ENCODE peak calls at places on chromosomes 5 and 9, in ten cellular contexts. One of them, this sample, is unnamed.

GRCh38 chr5:127820910-127821553 is 117.8 kb downstream of the CCDC192 start:
- DNase-seq in esophagus squamous epithelium: no peak
- DNase-seq in heart right ventricle: no peak
- DNase-seq in GM23338: no peak
- DNase-seq in cardiac muscle cell: no peak
- DNase-seq in endothelial cell of umbilical vein: peak; percentile 20
- DNase-seq in lower lobe of right lung: no peak
- DNase-seq in HFF-Myc: no peak
- DNase-seq in left lung: no peak
- DNase-seq in ascending aorta: no peak
- DNase-seq in this sample: peak; percentile 22

GRCh38 chr5:169576181-169576598 is 7.4 kb upstream of the SPDL1 start:
- DNase-seq in lower lobe of right lung: no peak
- DNase-seq in left lung: no peak
- DNase-seq in GM23338: no peak
- DNase-seq in heart right ventricle: no peak
- DNase-seq in HFF-Myc: no peak
- DNase-seq in endothelial cell of umbilical vein: no peak
- DNase-seq in esophagus squamous epithelium: no peak
- DNase-seq in ascending aorta: no peak
- DNase-seq in cardiac muscle cell: peak; percentile 96
- DNase-seq in this sample: peak; percentile 91

GRCh38 chr5:143980506-143980905 is 168.5 kb downstream of the HMHB1 start:
- DNase-seq in heart right ventricle: no peak
- DNase-seq in endothelial cell of umbilical vein: no peak
- DNase-seq in HFF-Myc: no peak
- DNase-seq in left lung: no peak
- DNase-seq in GM23338: no peak
- DNase-seq in cardiac muscle cell: no peak
- DNase-seq in esophagus squamous epithelium: no peak
- DNase-seq in ascending aorta: no peak
- DNase-seq in lower lobe of right lung: no peak
- DNase-seq in this sample: no peak

GRCh38 chr5:126208691-126209090 is 214.5 kb upstream of the GRAMD2B start:
- DNase-seq in left lung: no peak
- DNase-seq in GM23338: no peak
- DNase-seq in lower lobe of right lung: no peak
- DNase-seq in heart right ventricle: no peak
- DNase-seq in HFF-Myc: no peak
- DNase-seq in cardiac muscle cell: no peak
- DNase-seq in ascending aorta: no peak
- DNase-seq in endothelial cell of umbilical vein: no peak
- DNase-seq in esophagus squamous epithelium: no peak
- DNase-seq in this sample: no peak

GRCh38 chr5:154722097-154722496 is 33.1 kb upstream of the LARP1 start:
- DNase-seq in HFF-Myc: no peak
- DNase-seq in lower lobe of right lung: no peak
- DNase-seq in cardiac muscle cell: no peak
- DNase-seq in GM23338: peak; percentile 31
- DNase-seq in ascending aorta: no peak
- DNase-seq in heart right ventricle: no peak
- DNase-seq in esophagus squamous epithelium: no peak
- DNase-seq in left lung: no peak
- DNase-seq in endothelial cell of umbilical vein: no peak
- DNase-seq in this sample: no peak

GRCh38 chr9:98006127-98006796 is 23.1 kb downstream of the ANP32B start:
- DNase-seq in ascending aorta: no peak
- DNase-seq in cardiac muscle cell: no peak
- DNase-seq in heart right ventricle: no peak
- DNase-seq in left lung: no peak
- DNase-seq in HFF-Myc: no peak
- DNase-seq in endothelial cell of umbilical vein: no peak
- DNase-seq in GM23338: no peak
- DNase-seq in esophagus squamous epithelium: no peak
- DNase-seq in lower lobe of right lung: no peak
- DNase-seq in this sample: no peak

GRCh38 chr5:43017438-43017820 is 22.7 kb downstream of the ANXA2R start:
- DNase-seq in endothelial cell of umbilical vein: peak; percentile 69
- DNase-seq in lower lobe of right lung: no peak
- DNase-seq in ascending aorta: no peak
- DNase-seq in left lung: peak; percentile 53
- DNase-seq in heart right ventricle: no peak
- DNase-seq in esophagus squamous epithelium: no peak
- DNase-seq in GM23338: no peak
- DNase-seq in cardiac muscle cell: peak; percentile 52
- DNase-seq in HFF-Myc: no peak
- DNase-seq in this sample: peak; percentile 46

GRCh38 chr9:2916382-2916985 is 72.6 kb upstream of the PUM3 start:
- DNase-seq in esophagus squamous epithelium: no peak
- DNase-seq in endothelial cell of umbilical vein: no peak
- DNase-seq in left lung: no peak
- DNase-seq in heart right ventricle: no peak
- DNase-seq in ascending aorta: no peak
- DNase-seq in HFF-Myc: no peak
- DNase-seq in lower lobe of right lung: no peak
- DNase-seq in GM23338: no peak
- DNase-seq in cardiac muscle cell: no peak
- DNase-seq in this sample: peak; percentile 0

GRCh38 chr9:69922646-69923045 is 102.0 kb downstream of the CFAP95 start:
- DNase-seq in ascending aorta: no peak
- DNase-seq in GM23338: no peak
- DNase-seq in esophagus squamous epithelium: no peak
- DNase-seq in HFF-Myc: no peak
- DNase-seq in endothelial cell of umbilical vein: no peak
- DNase-seq in cardiac muscle cell: no peak
- DNase-seq in left lung: no peak
- DNase-seq in lower lobe of right lung: no peak
- DNase-seq in heart right ventricle: no peak
- DNase-seq in this sample: no peak

GRCh38 chr5:6525910-6526309 is 77.3 kb downstream of the UBE2QL1 start:
- DNase-seq in heart right ventricle: no peak
- DNase-seq in ascending aorta: no peak
- DNase-seq in esophagus squamous epithelium: no peak
- DNase-seq in lower lobe of right lung: no peak
- DNase-seq in endothelial cell of umbilical vein: peak; percentile 14
- DNase-seq in HFF-Myc: no peak
- DNase-seq in GM23338: peak; percentile 67
- DNase-seq in cardiac muscle cell: peak; percentile 11
- DNase-seq in left lung: no peak
- DNase-seq in this sample: peak; percentile 1

GRCh38 chr5:33969572-33970452 is 14.7 kb downstream of the SLC45A2 start:
- DNase-seq in HFF-Myc: peak; percentile 33
- DNase-seq in ascending aorta: no peak
- DNase-seq in esophagus squamous epithelium: no peak
- DNase-seq in heart right ventricle: no peak
- DNase-seq in left lung: no peak
- DNase-seq in cardiac muscle cell: peak; percentile 77
- DNase-seq in lower lobe of right lung: no peak
- DNase-seq in GM23338: peak; percentile 75
- DNase-seq in endothelial cell of umbilical vein: peak; percentile 47
- DNase-seq in this sample: peak; percentile 79

GRCh38 chr5:67375606-67376005 is 179.0 kb upstream of the CD180 start:
- DNase-seq in esophagus squamous epithelium: no peak
- DNase-seq in heart right ventricle: no peak
- DNase-seq in ascending aorta: no peak
- DNase-seq in left lung: no peak
- DNase-seq in GM23338: no peak
- DNase-seq in endothelial cell of umbilical vein: no peak
- DNase-seq in cardiac muscle cell: no peak
- DNase-seq in HFF-Myc: no peak
- DNase-seq in lower lobe of right lung: no peak
- DNase-seq in this sample: no peak

GRCh38 chr5:33120671-33121070 is 320.1 kb upstream of the TARS1 start:
- DNase-seq in heart right ventricle: no peak
- DNase-seq in lower lobe of right lung: no peak
- DNase-seq in GM23338: no peak
- DNase-seq in left lung: no peak
- DNase-seq in HFF-Myc: no peak
- DNase-seq in endothelial cell of umbilical vein: no peak
- DNase-seq in ascending aorta: no peak
- DNase-seq in esophagus squamous epithelium: no peak
- DNase-seq in cardiac muscle cell: peak; percentile 53
- DNase-seq in this sample: peak; percentile 57

GRCh38 chr5:170219615-170220014 is 13.2 kb upstream of the C5orf58 start:
- DNase-seq in left lung: no peak
- DNase-seq in endothelial cell of umbilical vein: peak; percentile 68
- DNase-seq in heart right ventricle: no peak
- DNase-seq in cardiac muscle cell: peak; percentile 24
- DNase-seq in HFF-Myc: peak; percentile 9
- DNase-seq in lower lobe of right lung: no peak
- DNase-seq in esophagus squamous epithelium: no peak
- DNase-seq in GM23338: no peak
- DNase-seq in ascending aorta: no peak
- DNase-seq in this sample: peak; percentile 34

GRCh38 chr5:58362135-58362534 is 97.8 kb downstream of the PLK2 start:
- DNase-seq in endothelial cell of umbilical vein: no peak
- DNase-seq in cardiac muscle cell: no peak
- DNase-seq in HFF-Myc: no peak
- DNase-seq in left lung: no peak
- DNase-seq in ascending aorta: no peak
- DNase-seq in lower lobe of right lung: no peak
- DNase-seq in heart right ventricle: no peak
- DNase-seq in esophagus squamous epithelium: no peak
- DNase-seq in GM23338: no peak
- DNase-seq in this sample: no peak

GRCh38 chr5:10372726-10373709 is 19.5 kb downstream of the MARCHF6 start:
- DNase-seq in HFF-Myc: no peak
- DNase-seq in heart right ventricle: no peak
- DNase-seq in cardiac muscle cell: no peak
- DNase-seq in lower lobe of right lung: no peak
- DNase-seq in GM23338: no peak
- DNase-seq in esophagus squamous epithelium: no peak
- DNase-seq in endothelial cell of umbilical vein: no peak
- DNase-seq in ascending aorta: no peak
- DNase-seq in left lung: no peak
- DNase-seq in this sample: no peak

GRCh38 chr5:41542183-41542582 is 31.8 kb upstream of the PLCXD3 start:
- DNase-seq in GM23338: no peak
- DNase-seq in ascending aorta: no peak
- DNase-seq in endothelial cell of umbilical vein: no peak
- DNase-seq in lower lobe of right lung: no peak
- DNase-seq in esophagus squamous epithelium: no peak
- DNase-seq in HFF-Myc: no peak
- DNase-seq in heart right ventricle: peak; percentile 9
- DNase-seq in left lung: no peak
- DNase-seq in cardiac muscle cell: peak; percentile 33
- DNase-seq in this sample: peak; percentile 30

GRCh38 chr5:172284275-172284971 is 859 bp upstream of the UBTD2 start:
- DNase-seq in cardiac muscle cell: peak; percentile 38
- DNase-seq in esophagus squamous epithelium: no peak
- DNase-seq in heart right ventricle: no peak
- DNase-seq in endothelial cell of umbilical vein: peak; percentile 25
- DNase-seq in ascending aorta: peak; percentile 69
- DNase-seq in GM23338: no peak
- DNase-seq in left lung: peak; percentile 39
- DNase-seq in HFF-Myc: no peak
- DNase-seq in lower lobe of right lung: peak; percentile 59
- DNase-seq in this sample: no peak

GRCh38 chr9:127557466-127557869 is 54.6 kb upstream of the STXBP1 start:
- DNase-seq in heart right ventricle: peak; percentile 46
- DNase-seq in endothelial cell of umbilical vein: no peak
- DNase-seq in GM23338: no peak
- DNase-seq in HFF-Myc: no peak
- DNase-seq in left lung: no peak
- DNase-seq in ascending aorta: no peak
- DNase-seq in esophagus squamous epithelium: no peak
- DNase-seq in cardiac muscle cell: peak; percentile 75
- DNase-seq in lower lobe of right lung: peak; percentile 46
- DNase-seq in this sample: peak; percentile 59
- H3K4me3 ChIP-seq in heart right ventricle: no peak overlapping the region
- H3K4me3 ChIP-seq in endothelial cell of umbilical vein: no peak overlapping the region
- H3K4me3 ChIP-seq in GM23338: no peak overlapping the region
- H3K4me3 ChIP-seq in HFF-Myc: peak overlapping the region; percentile 16
- H3K4me3 ChIP-seq in left lung: no peak overlapping the region
- H3K4me3 ChIP-seq in ascending aorta: no peak overlapping the region
- H3K4me3 ChIP-seq in esophagus squamous epithelium: no peak overlapping the region
- H3K4me3 ChIP-seq in cardiac muscle cell: no peak overlapping the region
- H3K4me3 ChIP-seq in lower lobe of right lung: no peak overlapping the region
- H3K4me3 ChIP-seq in this sample: peak overlapping the region; percentile 5

DNA sequence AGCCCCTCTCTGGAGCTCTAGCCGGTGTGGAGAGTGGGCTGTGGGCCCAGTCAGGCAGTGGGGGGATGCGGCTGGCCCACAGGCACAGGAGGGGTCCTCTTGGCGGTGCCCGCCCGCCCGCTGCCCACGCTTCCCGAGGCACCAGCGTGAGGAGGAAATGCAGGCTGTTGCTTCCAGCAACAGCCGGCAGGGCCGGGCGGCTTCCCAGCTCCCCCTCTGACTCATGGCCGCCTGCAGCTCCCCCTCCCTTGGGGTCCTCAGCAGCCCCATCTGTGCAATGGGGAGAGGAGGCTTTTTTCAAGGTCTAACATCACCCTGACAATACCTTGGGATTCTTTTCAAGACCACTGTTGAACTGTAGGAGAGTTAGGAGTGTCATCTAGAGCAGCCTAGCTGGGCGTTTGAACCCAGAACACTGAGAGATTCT is 10.4 kb downstream of the CXXC5 start:
- DNase-seq in cardiac muscle cell: peak; percentile 60
- DNase-seq in ascending aorta: peak; percentile 81
- DNase-seq in left lung: no peak
- DNase-seq in esophagus squamous epithelium: no peak
- DNase-seq in heart right ventricle: no peak
- DNase-seq in GM23338: no peak
- DNase-seq in lower lobe of right lung: no peak
- DNase-seq in endothelial cell of umbilical vein: peak; percentile 59
- DNase-seq in HFF-Myc: no peak
- DNase-seq in this sample: no peak
- TF ChIP-seq CTCF in cardiac muscle cell: no peak
- TF ChIP-seq CTCF in ascending aorta: peak; percentile 45
- TF ChIP-seq CTCF in left lung: peak; percentile 30
- TF ChIP-seq CTCF in esophagus squamous epithelium: no peak
- TF ChIP-seq CTCF in heart right ventricle: no peak
- TF ChIP-seq CTCF in GM23338: no peak
- TF ChIP-seq CTCF in lower lobe of right lung: no peak
- TF ChIP-seq CTCF in endothelial cell of umbilical vein: no peak
- TF ChIP-seq CTCF in HFF-Myc: no peak
- TF ChIP-seq CTCF in this sample: no peak

GRCh38 chr5:100899675-100900074 is 3.4 kb downstream of the ST8SIA4 start:
- DNase-seq in cardiac muscle cell: no peak
- DNase-seq in ascending aorta: no peak
- DNase-seq in GM23338: no peak
- DNase-seq in left lung: no peak
- DNase-seq in endothelial cell of umbilical vein: no peak
- DNase-seq in esophagus squamous epithelium: no peak
- DNase-seq in heart right ventricle: no peak
- DNase-seq in lower lobe of right lung: no peak
- DNase-seq in HFF-Myc: no peak
- DNase-seq in this sample: no peak
- H3K4me3 ChIP-seq in cardiac muscle cell: no peak overlapping the region
- H3K4me3 ChIP-seq in ascending aorta: peak overlapping the region; percentile 62
- H3K4me3 ChIP-seq in GM23338: peak overlapping the region; percentile 73
- H3K4me3 ChIP-seq in left lung: no peak overlapping the region
- H3K4me3 ChIP-seq in endothelial cell of umbilical vein: peak overlapping the region; percentile 55
- H3K4me3 ChIP-seq in esophagus squamous epithelium: no peak overlapping the region
- H3K4me3 ChIP-seq in heart right ventricle: peak overlapping the region; percentile 75
- H3K4me3 ChIP-seq in lower lobe of right lung: peak overlapping the region; percentile 73
- H3K4me3 ChIP-seq in HFF-Myc: no peak overlapping the region
- H3K4me3 ChIP-seq in this sample: no peak overlapping the region

DNA sequence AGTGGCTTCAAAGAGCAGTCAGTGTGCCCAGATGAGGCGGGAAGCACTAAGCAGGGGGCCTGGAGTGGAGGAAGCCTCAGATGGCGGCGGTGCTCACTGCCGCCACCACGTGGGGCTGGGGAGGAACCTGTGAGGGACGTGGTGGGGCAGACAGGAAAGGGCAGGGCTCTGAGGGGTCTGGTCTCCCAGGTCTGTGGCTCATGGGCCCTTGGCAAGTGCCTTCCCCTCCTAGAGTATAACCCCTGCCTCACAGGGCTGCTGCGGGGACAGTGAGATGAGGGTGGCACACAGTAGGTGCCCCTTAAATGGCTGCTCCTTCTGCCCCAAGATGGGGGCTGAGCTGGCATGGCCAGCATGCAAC is 26.6 kb downstream of the NR5A1 start:
- DNase-seq in ascending aorta: no peak
- DNase-seq in cardiac muscle cell: peak; percentile 31
- DNase-seq in esophagus squamous epithelium: no peak
- DNase-seq in endothelial cell of umbilical vein: peak; percentile 14
- DNase-seq in GM23338: peak; percentile 86
- DNase-seq in lower lobe of right lung: no peak
- DNase-seq in heart right ventricle: no peak
- DNase-seq in left lung: no peak
- DNase-seq in HFF-Myc: peak; percentile 1
- DNase-seq in this sample: peak; percentile 9
- TF ChIP-seq CTCF in ascending aorta: no peak
- TF ChIP-seq CTCF in cardiac muscle cell: peak; percentile 54
- TF ChIP-seq CTCF in esophagus squamous epithelium: no peak
- TF ChIP-seq CTCF in endothelial cell of umbilical vein: peak; percentile 50
- TF ChIP-seq CTCF in GM23338: peak; percentile 67
- TF ChIP-seq CTCF in lower lobe of right lung: no peak
- TF ChIP-seq CTCF in heart right ventricle: no peak
- TF ChIP-seq CTCF in left lung: no peak
- TF ChIP-seq CTCF in HFF-Myc: peak; percentile 68
- TF ChIP-seq CTCF in this sample: peak; percentile 31

This sample was measured in fibroblast of pulmonary artery.